ENCODE peak calls at places on chromosomes 6 and 20, in five cellular contexts. X, P, U, I and M are unnamed samples.

GRCh38 chr6:44543664-44544063 is 156.2 kb downstream of the CDC5L start:
- DNase-seq in P (no peak), I (no peak), U (no peak), X (no peak), M (no peak)

GRCh38 chr20:45745015-45745414 is 22.9 kb downstream of the SPINT4 start:
- DNase-seq in X (no peak), U (no peak), P (no peak), I (no peak), M (no peak)

GRCh38 chr20:3997446-3997845 is 17.9 kb downstream of the RNF24 start:
- DNase-seq in X (no peak), P (no peak), U (no peak), I (no peak), M (no peak)

GRCh38 chr6:36838896-36839818 is at the start of gene CPNE5:
- DNase-seq in I (no peak), X (no peak), U (no peak), P (no peak), M (no peak)

GRCh38 chr20:58850693-58851174 is at the start of gene GNAS-AS1:
- DNase-seq in U (peak), X (peak), P (no peak), I (peak), M (peak)

GRCh38 chr6:24743944-24744335 is 25.0 kb upstream of the C6orf62 start:
- DNase-seq in I (no peak), U (no peak), X (no peak), P (no peak), M (no peak)

GRCh38 chr20:53621482-53622246 is 28.0 kb upstream of the ZNF217 start:
- DNase-seq in X (no peak), U (peak), P (peak), I (no peak), M (no peak)

GRCh38 chr20:57656252-57656820 is 36.1 kb upstream of the ZBP1 start:
- DNase-seq in U (no peak), I (no peak), P (no peak), X (no peak), M (no peak)

GRCh38 chr6:152573762-152574161 is 63.4 kb downstream of the SYNE1 start:
- DNase-seq in X (no peak), U (peak), I (no peak), P (no peak), M (no peak)

GRCh38 chr20:17609978-17610377 is 40.1 kb downstream of the DSTN start:
- DNase-seq in X (no peak), P (no peak), I (no peak), U (no peak), M (no peak)

GRCh38 chr6:15256538-15257222 is 10.8 kb downstream of the JARID2 start:
- DNase-seq in I (no peak), P (no peak), X (no peak), U (peak), M (no peak)

GRCh38 chr20:22905667-22906066 is 129.4 kb upstream of the SSTR4 start:
- DNase-seq in I (peak), P (no peak), U (peak), X (no peak), M (peak)

GRCh38 chr6:74518035-74518434 is 687.8 kb downstream of the COL12A1 start:
- DNase-seq in U (no peak), X (no peak), P (no peak), I (no peak), M (no peak)

GRCh38 chr6:8556370-8557018 is 121.1 kb upstream of the SLC35B3 start:
- DNase-seq in I (no peak), X (no peak), U (peak), P (peak), M (no peak)

GRCh38 chr20:41387433-41387832 is 20.8 kb upstream of the EMILIN3 start:
- DNase-seq in X (no peak), U (peak), P (no peak), I (no peak), M (no peak)

GRCh38 chr6:33374359-33374910 is 17.2 kb upstream of the KIFC1 start:
- DNase-seq in I (no peak), P (no peak), X (no peak), U (no peak), M (no peak)

GRCh38 chr20:20407891-20408805 is 40.2 kb downstream of the INSM1 start:
- DNase-seq in P (no peak), U (peak), I (no peak), X (no peak), M (no peak)

GRCh38 chr6:31896856-31897611 is 464 bp downstream of the EHMT2 start:
- DNase-seq in P (no peak), U (no peak), X (no peak), I (no peak), M (no peak)

GRCh38 chr6:38153511-38153910 is 334.0 kb downstream of the ZFAND3 start:
- DNase-seq in U (no peak), P (no peak), X (no peak), I (no peak), M (no peak)

GRCh38 chr20:19940945-19941590 is 76.1 kb upstream of the NAA20 start:
- DNase-seq in P (no peak), I (no peak), X (no peak), U (peak), M (no peak)

GRCh38 chr6:168648240-168648639 is 207.3 kb downstream of the SMOC2 start:
- DNase-seq in I (no peak), P (no peak), X (no peak), U (peak), M (no peak)

GRCh38 chr6:111087106-111087835 is at the start of gene SLC16A10:
- DNase-seq in X (peak), I (no peak), U (peak), P (peak), M (no peak)

GRCh38 chr20:10625641-10626040 is 48.2 kb downstream of the JAG1 start:
- DNase-seq in I (no peak), U (no peak), X (no peak), P (no peak), M (no peak)

GRCh38 chr6:131761762-131762067 is 46.1 kb upstream of the ENPP1 start:
- DNase-seq in P (no peak), I (no peak), U (no peak), X (no peak), M (no peak)

GRCh38 chr6:157860505-157860991 is 37.5 kb downstream of the SNX9 start:
- DNase-seq in U (peak), I (no peak), X (no peak), P (no peak), M (no peak)

GRCh38 chr20:60459212-60459611 is 501.0 kb downstream of the CDH26 start:
- DNase-seq in P (no peak), U (no peak), X (no peak), I (no peak), M (no peak)